ENCODE peak calls at places on chromosome 22, in nine cellular contexts. K is GM13977, T is nephron progenitor cell, Y is body of pancreas, H is epithelial cell of esophagus, N is uterus, D is type B pancreatic cell, X is Calu3, W is AG09319. U is an unnamed sample.

GRCh38 chr22:42646569-42647525 is 2.3 kb downstream of the CYB5R3 start:
- DNase-seq in K (no peak), X (no peak), W (no peak), N (no peak), D (no peak), Y (peak; percentile 79), H (no peak), T (no peak), U (peak; percentile 88)

GRCh38 chr22:46002757-46003270 is 25.9 kb upstream of the WNT7B start:
- DNase-seq in D (no peak), X (no peak), Y (peak; percentile 26), T (no peak), K (no peak), H (no peak), N (no peak), W (no peak), U (no peak)

GRCh38 chr22:43796567-43796966 is 15.5 kb downstream of the EFCAB6 start:
- DNase-seq in T (no peak), K (no peak), X (no peak), H (peak; percentile 59), Y (no peak), W (peak; percentile 52), D (no peak), N (no peak), U (no peak)

GRCh38 chr22:37994049-37994448 is 9.7 kb upstream of the SOX10 start:
- DNase-seq in X (no peak), K (no peak), T (no peak), D (no peak), Y (no peak), H (no peak), W (no peak), N (no peak), U (no peak)

GRCh38 chr22:48516571-48516970 is 1311.1 kb downstream of the BRD1 start:
- DNase-seq in K (no peak), W (no peak), Y (no peak), T (no peak), H (no peak), D (no peak), N (no peak), X (no peak), U (no peak)

GRCh38 chr22:39943366-39943765 is 16.8 kb upstream of the TMA7B start:
- DNase-seq in K (no peak), H (no peak), X (no peak), T (peak; percentile 41), W (no peak), Y (no peak), N (no peak), D (no peak), U (no peak)

GRCh38 chr22:27800250-27801131 is 1.1 kb downstream of the MN1 start:
- DNase-seq in Y (no peak), W (no peak), K (no peak), D (no peak), T (peak; percentile 49), N (peak; percentile 19), H (peak; percentile 56), X (peak; percentile 9), U (no peak)

GRCh38 chr22:45893516-45893915 is 83.4 kb downstream of the WNT7B start:
- DNase-seq in Y (no peak), N (no peak), D (no peak), W (no peak), K (no peak), X (no peak), H (peak; percentile 24), T (no peak), U (no peak)

GRCh38 chr22:35725521-35725920 is 7.8 kb downstream of the APOL5 start:
- DNase-seq in W (no peak), H (no peak), D (no peak), K (no peak), Y (no peak), T (no peak), N (no peak), X (no peak), U (no peak)

GRCh38 chr22:48333816-48334735 is 1493.6 kb downstream of the BRD1 start:
- DNase-seq in N (no peak), K (no peak), T (no peak), H (no peak), Y (no peak), W (no peak), X (no peak), D (no peak), U (no peak)

GRCh38 chr22:37601540-37602442 is 6.8 kb upstream of the GGA1 start:
- DNase-seq in W (no peak), K (no peak), D (no peak), H (peak; percentile 85), T (peak; percentile 52), X (peak; percentile 88), N (no peak), Y (peak; percentile 94), U (no peak)

GRCh38 chr22:40178417-40179409 is 988 bp downstream of the TNRC6B start:
- DNase-seq in Y (peak; percentile 40), D (no peak), X (no peak), W (no peak), N (no peak), K (no peak), T (peak; percentile 27), H (peak; percentile 39), U (peak; percentile 33)

GRCh38 chr22:44920183-44920582 is 89.6 kb downstream of the PHF21B start:
- DNase-seq in D (no peak), K (no peak), T (no peak), Y (no peak), N (no peak), H (no peak), W (no peak), X (no peak), U (no peak)

GRCh38 chr22:30556388-30556787 is 9.8 kb upstream of the SEC14L6 start:
- DNase-seq in Y (no peak), W (no peak), X (peak; percentile 32), H (no peak), D (no peak), K (no peak), T (no peak), N (no peak), U (no peak)
- TF ChIP-seq CTCF in Y (peak; percentile 4), W (no peak), X (no peak), H (no peak), D (no peak), K (no peak), T (no peak), N (no peak), U (no peak)

DNA sequence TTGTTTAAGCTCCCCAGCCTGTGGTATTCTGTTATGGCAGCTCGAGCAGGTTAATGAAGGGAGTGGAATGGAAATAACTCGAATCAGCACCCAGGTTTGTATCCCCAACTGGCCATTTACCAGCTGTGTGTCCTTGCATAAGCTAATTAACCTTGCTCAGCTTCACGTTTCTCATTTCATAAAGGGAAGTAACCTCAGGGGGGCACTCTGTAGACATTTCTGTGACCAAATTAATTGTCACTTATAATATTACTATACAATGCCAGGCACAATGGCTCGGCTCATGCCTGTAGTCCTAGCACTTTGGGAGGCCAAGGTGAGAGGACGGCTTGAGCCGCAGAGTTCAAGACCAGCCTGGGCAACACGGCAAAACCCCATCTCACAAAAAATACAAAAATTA is 13.8 kb downstream of the ADA2 start:
- DNase-seq in K (no peak), T (no peak), Y (no peak), X (no peak), D (no peak), W (no peak), N (no peak), H (no peak), U (no peak)
- TF ChIP-seq CTCF in K (peak; percentile 21), T (no peak), Y (no peak), X (no peak), D (no peak), W (no peak), N (no peak), H (no peak), U (no peak)

GRCh38 chr22:32355760-32356159 is 1.9 kb upstream of the RFPL3 start:
- DNase-seq in T (no peak), W (no peak), X (peak; percentile 36), N (no peak), D (no peak), H (peak; percentile 38), Y (no peak), K (no peak), U (no peak)
- TF ChIP-seq CTCF in T (peak; percentile 17), W (no peak), X (peak; percentile 20), N (no peak), D (peak; percentile 27), H (peak; percentile 51), Y (no peak), K (no peak), U (no peak)

GRCh38 chr22:25899566-25899965 is 157.6 kb downstream of the MYO18B start:
- DNase-seq in D (no peak), N (no peak), X (no peak), Y (no peak), T (no peak), H (no peak), K (no peak), W (no peak), U (no peak)

GRCh38 chr22:25900880-25901279 is 158.9 kb downstream of the MYO18B start:
- DNase-seq in X (no peak), N (no peak), H (no peak), Y (no peak), T (no peak), D (no peak), W (no peak), K (no peak), U (no peak)

GRCh38 chr22:25896592-25896991 is 154.6 kb downstream of the MYO18B start:
- DNase-seq in T (no peak), N (no peak), W (no peak), Y (no peak), H (no peak), K (no peak), D (no peak), X (no peak), U (no peak)

GRCh38 chr22:25900390-25900789 is 158.4 kb downstream of the MYO18B start:
- DNase-seq in N (no peak), X (no peak), D (no peak), W (no peak), Y (no peak), T (no peak), K (no peak), H (no peak), U (no peak)

GRCh38 chr22:25898707-25899365 is 156.8 kb downstream of the MYO18B start:
- DNase-seq in H (no peak), D (no peak), K (peak; percentile 12), Y (no peak), W (no peak), N (no peak), X (no peak), T (no peak), U (no peak)
- TF ChIP-seq CTCF in H (no peak), D (peak; percentile 66), K (peak; percentile 31), Y (no peak), W (no peak), N (no peak), X (no peak), T (peak; percentile 48), U (no peak)

DNA sequence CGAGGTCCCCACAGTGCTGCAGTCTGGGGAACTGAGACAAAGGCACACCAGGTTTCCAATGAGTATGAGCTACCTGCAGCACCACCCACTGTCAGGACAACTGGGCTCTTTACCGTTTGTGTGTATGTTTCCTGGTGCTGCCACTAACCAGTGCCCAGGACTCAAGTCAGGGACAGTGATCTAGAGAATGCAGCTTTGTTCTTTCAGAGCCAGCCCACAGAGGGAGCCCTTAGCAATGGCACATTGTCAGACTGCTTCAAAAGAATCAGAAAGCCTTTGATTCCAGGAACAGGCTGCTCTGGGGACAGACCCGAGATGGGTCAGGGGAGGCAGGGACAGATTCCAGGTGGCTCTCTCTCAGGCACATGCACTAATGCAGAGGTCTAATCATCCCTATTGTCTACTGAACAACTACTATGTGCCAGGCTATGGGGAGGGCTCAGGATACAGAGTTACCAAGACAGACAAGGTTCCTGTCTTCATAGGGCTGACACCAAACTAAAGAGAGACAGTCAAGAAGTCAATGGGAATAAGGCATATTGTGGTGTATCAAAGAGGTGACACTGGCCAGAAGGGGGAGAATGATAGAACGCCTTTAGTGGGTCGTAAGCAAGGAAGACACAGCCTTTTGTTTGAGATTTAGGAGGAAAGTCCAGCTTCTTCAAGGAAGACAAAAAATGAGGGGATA is 103.7 kb downstream of the VPREB1 start:
- DNase-seq in K (no peak), T (no peak), Y (no peak), N (no peak), X (peak; percentile 49), H (peak; percentile 7), D (no peak), W (no peak), U (no peak)
- TF ChIP-seq CTCF in K (peak; percentile 20), T (no peak), Y (no peak), N (no peak), X (no peak), H (peak; percentile 30), D (peak; percentile 43), W (no peak), U (no peak)